ENCODE peak calls at places on chromosomes 11 and 22, in five cellular contexts. J is dorsolateral prefrontal cortex, C is mammary epithelial cell, B is astrocyte of the cerebellum, O is NB4. X is an unnamed sample.

GRCh38 chr11:105229257-105229656 is 89.7 kb upstream of the CARD18 start:
- DNase-seq in O (no peak), C (peak), B (no peak), J (no peak), X (no peak)

GRCh38 chr22:37518509-37519267 is 527 bp downstream of the CARD10 start:
- DNase-seq in B (no peak), O (peak), C (no peak), J (no peak), X (no peak)

GRCh38 chr22:17910561-17911311 is 113.6 kb downstream of the MICAL3 start:
- DNase-seq in C (peak), J (peak), B (no peak), O (no peak), X (no peak)

GRCh38 chr22:35752172-35752832 is 34.6 kb downstream of the APOL5 start:
- DNase-seq in O (peak), J (no peak), B (no peak), C (no peak), X (no peak)

GRCh38 chr11:12963789-12964536 is 45.2 kb upstream of the RASSF10 start:
- DNase-seq in C (peak), B (no peak), J (peak), O (peak), X (no peak)

GRCh38 chr22:17906978-17907730 is 117.2 kb downstream of the MICAL3 start:
- DNase-seq in J (no peak), C (no peak), B (no peak), O (no peak), X (no peak)

GRCh38 chr11:74319139-74319538 is 7.7 kb upstream of the P4HA3 start:
- DNase-seq in J (no peak), B (peak), C (peak), O (no peak), X (no peak)

GRCh38 chr11:69876013-69876412 is 56.8 kb upstream of the FGF3 start:
- DNase-seq in B (no peak), O (no peak), J (no peak), C (no peak), X (peak)

GRCh38 chr11:71305451-71306125 is 53.2 kb upstream of the SHANK2 start:
- DNase-seq in O (no peak), C (no peak), B (no peak), J (no peak), X (peak)

GRCh38 chr11:130424613-130425140 is 3.7 kb downstream of the ADAMTS8 start:
- DNase-seq in O (no peak), B (no peak), C (no peak), J (no peak), X (no peak)

GRCh38 chr11:62611705-62612365 is 740 bp downstream of the EML3 start:
- DNase-seq in J (no peak), C (peak), B (peak), O (peak), X (no peak)

GRCh38 chr11:13415201-13415600 is 47.8 kb downstream of the BTBD10 start:
- DNase-seq in O (no peak), B (no peak), C (peak), J (no peak), X (no peak)

GRCh38 chr11:74012072-74012809 is 3.4 kb upstream of the UCP3 start:
- DNase-seq in C (no peak), J (no peak), B (no peak), O (no peak), X (no peak)

GRCh38 chr22:29195964-29196666 is 9.6 kb upstream of the EMID1 start:
- DNase-seq in O (no peak), C (no peak), J (no peak), B (no peak), X (peak)

GRCh38 chr22:29190915-29191314 is 14.8 kb upstream of the EMID1 start:
- DNase-seq in O (no peak), C (no peak), J (no peak), B (no peak), X (peak)

GRCh38 chr22:29197096-29197495 is 8.6 kb upstream of the EMID1 start:
- DNase-seq in B (no peak), J (no peak), O (no peak), C (no peak), X (no peak)

GRCh38 chr22:29195118-29195963 is 10.4 kb upstream of the EMID1 start:
- DNase-seq in B (no peak), O (peak), J (no peak), C (no peak), X (peak)

GRCh38 chr22:29194269-29194668 is 11.4 kb upstream of the EMID1 start:
- DNase-seq in O (no peak), B (no peak), J (no peak), C (no peak), X (no peak)
- TF ChIP-seq CTCF in O (peak), B (no peak), J (no peak), C (peak), X (peak)

GRCh38 chr22:22044153-22044552 is 61.6 kb upstream of the TOP3B start:
- DNase-seq in C (no peak), O (no peak), B (no peak), J (no peak), X (no peak)
- TF ChIP-seq CTCF in C (no peak), O (no peak), B (no peak), J (no peak), X (no peak)

DNA sequence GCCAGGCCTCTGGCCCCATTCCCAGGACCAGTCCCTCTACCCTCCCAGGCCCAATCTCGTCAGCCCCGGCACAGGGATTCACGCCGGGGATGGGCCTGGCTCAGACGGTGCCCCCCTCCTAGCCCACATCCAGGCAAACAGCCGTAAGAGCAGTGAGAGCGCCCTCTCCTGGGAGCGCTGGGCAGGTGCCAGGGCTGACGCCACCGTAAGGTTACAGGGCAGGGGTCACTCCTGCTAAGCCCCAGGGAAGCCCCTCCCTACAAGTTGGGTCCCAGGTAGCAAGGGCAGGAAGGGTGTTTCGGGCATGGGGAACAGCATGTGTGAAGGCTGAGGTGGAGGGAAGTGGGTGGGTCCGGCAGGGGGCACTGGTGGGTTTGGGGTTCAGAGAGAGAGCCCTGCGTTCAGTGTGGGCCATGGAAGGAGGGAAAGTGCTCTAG is 19.2 kb upstream of the PPARA start:
- DNase-seq in B (no peak), J (no peak), O (no peak), C (no peak), X (no peak)
- TF ChIP-seq CTCF in B (peak), J (no peak), O (peak), C (no peak), X (peak)

DNA sequence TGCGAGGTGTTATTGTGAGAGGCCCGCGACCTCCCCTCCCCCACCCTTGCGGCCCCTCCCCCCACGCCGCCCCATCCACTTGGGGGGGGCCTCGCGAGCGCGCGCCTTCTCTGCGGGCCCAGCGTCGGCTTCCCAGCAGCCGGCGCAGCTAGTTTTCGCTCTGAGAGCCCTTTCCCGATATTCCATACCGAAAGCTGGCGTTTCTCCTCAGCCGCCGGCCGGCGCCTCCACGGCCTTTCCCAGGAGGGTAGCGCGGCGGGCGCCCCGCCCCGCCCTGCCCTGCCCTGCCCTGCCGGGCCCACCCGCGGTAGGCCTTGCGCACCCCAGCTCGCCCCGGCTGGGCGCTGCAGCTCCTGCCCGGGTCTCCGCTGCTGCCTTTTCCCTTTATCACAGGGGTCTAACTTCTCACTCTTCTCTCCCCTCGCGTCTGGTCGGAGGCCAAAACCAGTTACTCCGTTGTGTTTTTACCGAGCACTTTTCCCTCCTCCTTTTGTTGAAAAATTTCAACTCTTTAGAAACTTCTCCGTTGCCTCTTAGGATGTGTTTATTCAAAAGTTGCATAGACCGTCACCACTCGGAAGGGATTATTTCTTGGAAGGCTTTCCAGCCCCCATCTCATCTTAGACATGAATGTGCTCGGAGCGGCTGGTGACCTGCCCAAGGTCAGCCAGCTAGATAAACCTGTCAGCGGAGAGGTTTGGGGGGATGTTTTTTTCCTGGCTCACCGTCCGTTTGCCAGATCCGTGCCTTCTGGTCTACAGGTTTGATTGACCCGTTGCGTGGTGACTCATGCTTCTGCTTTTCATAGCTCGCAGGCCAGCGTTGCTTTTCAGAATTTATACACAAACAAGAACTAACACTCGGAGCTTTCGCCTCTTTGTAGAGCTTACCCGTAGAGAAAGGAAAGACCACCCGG is 648 bp downstream of the PAFAH1B2 start:
- DNase-seq in B (peak), C (peak), J (no peak), O (peak), X (no peak)
- TF ChIP-seq CTCF in B (no peak), C (no peak), J (no peak), O (no peak), X (no peak)

GRCh38 chr22:24555496-24556253 is at the start of gene SNRPD3:
- DNase-seq in J (peak), C (peak), B (peak), O (peak), X (no peak)
- TF ChIP-seq CTCF in J (peak), C (peak), B (peak), O (no peak), X (peak)